ENCODE peak calls at places on chromosomes 3 and 15, in four cellular contexts. B is K562, T is HCT116, E is WTC11. G is an unnamed sample.

GRCh38 chr3:34200576-34200975 is 402.1 kb downstream of the PDCD6IP start:
- DNase-seq in T (no peak), B (no peak), E (no peak), G (peak)

GRCh38 chr3:156307704-156308103 is 187.3 kb downstream of the KCNAB1 start:
- DNase-seq in B (no peak), E (no peak), T (no peak), G (no peak)

GRCh38 chr15:99568548-99569352 is 3.0 kb downstream of the MEF2A start:
- DNase-seq in E (no peak), B (no peak), T (no peak), G (no peak)

GRCh38 chr15:77817434-77817833 is 184.7 kb upstream of the LINGO1 start:
- DNase-seq in T (no peak), B (no peak), E (no peak), G (no peak)

GRCh38 chr15:49979705-49980382 is 139.2 kb downstream of the ATP8B4 start:
- DNase-seq in T (no peak), B (no peak), E (no peak), G (no peak)

GRCh38 chr3:161026612-161027217 is 78.4 kb downstream of the B3GALNT1 start:
- DNase-seq in T (no peak), E (no peak), B (no peak), G (no peak)

GRCh38 chr3:2771193-2771592 is 339.0 kb downstream of the IL5RA start:
- DNase-seq in E (no peak), T (no peak), B (no peak), G (peak)

GRCh38 chr3:108757404-108757982 is at the start of gene RETNLB:
- DNase-seq in E (no peak), B (no peak), T (no peak), G (no peak)

GRCh38 chr3:194271459-194272035 is 79.6 kb downstream of the CPN2 start:
- DNase-seq in B (no peak), T (no peak), E (peak), G (no peak)

GRCh38 chr15:80464952-80465645 is 60.9 kb downstream of the ARNT2 start:
- DNase-seq in B (no peak), T (no peak), E (no peak), G (no peak)

GRCh38 chr15:70306582-70306981 is 208.9 kb upstream of the TLE3 start:
- DNase-seq in B (no peak), T (no peak), E (no peak), G (no peak)

GRCh38 chr15:81331600-81331999 is 7.7 kb upstream of the STARD5 start:
- DNase-seq in B (peak), T (no peak), E (no peak), G (no peak)

GRCh38 chr3:61632568-61633175 is 71.3 kb downstream of the PTPRG start:
- DNase-seq in T (no peak), B (no peak), E (no peak), G (no peak)

GRCh38 chr3:159928071-159928491 is 60.6 kb upstream of the IL12A start:
- DNase-seq in E (no peak), B (no peak), T (no peak), G (no peak)

GRCh38 chr3:106176734-106177133 is 307.9 kb upstream of the CBLB start:
- DNase-seq in B (no peak), T (no peak), E (no peak), G (peak)

GRCh38 chr3:56222866-56223265 is 245.4 kb downstream of the ERC2 start:
- DNase-seq in B (no peak), E (no peak), T (no peak), G (no peak)

GRCh38 chr15:57890351-57890750 is 175.2 kb downstream of the ALDH1A2 start:
- DNase-seq in E (no peak), B (no peak), T (no peak), G (no peak)

GRCh38 chr15:47027322-47027946 is 689.9 kb upstream of the SEMA6D start:
- DNase-seq in B (no peak), E (no peak), T (no peak), G (no peak)

GRCh38 chr3:178353292-178353814 is 182.9 kb upstream of the KCNMB2 start:
- DNase-seq in E (no peak), B (no peak), T (no peak), G (no peak)

GRCh38 chr15:26772588-26773484 is at the start of gene GABRB3:
- DNase-seq in E (peak), T (no peak), B (no peak), G (no peak)

GRCh38 chr15:53978248-53978906 is at the start of gene UNC13C:
- DNase-seq in E (peak), T (no peak), B (no peak), G (no peak)

GRCh38 chr3:69997486-69998307 is 1.8 kb upstream of the SAMMSON start:
- DNase-seq in B (no peak), T (no peak), E (no peak), G (no peak)

GRCh38 chr15:88986949-88987589 is 73.9 kb upstream of the MFGE8 start:
- DNase-seq in B (peak), E (peak), T (no peak), G (no peak)

GRCh38 chr3:194745427-194746184 is 59.9 kb downstream of the FAM43A start:
- DNase-seq in E (no peak), T (no peak), B (no peak), G (no peak)

GRCh38 chr3:14678015-14678503 is 3.1 kb downstream of the C3orf20 start:
- DNase-seq in T (no peak), E (no peak), B (no peak), G (no peak)

GRCh38 chr3:87145553-87145952 is 81.6 kb upstream of the CHMP2B start:
- DNase-seq in T (peak), E (peak), B (no peak), G (no peak)

GRCh38 chr3:99199021-99199420 is 297.5 kb upstream of the DCBLD2 start:
- DNase-seq in E (no peak), T (no peak), B (no peak), G (no peak)

GRCh38 chr15:31304074-31304648 is 22.5 kb upstream of the KLF13 start:
- DNase-seq in B (no peak), E (no peak), T (no peak), G (no peak)

GRCh38 chr3:126124148-126124868 is 40.4 kb upstream of the SLC41A3 start:
- DNase-seq in T (no peak), E (peak), B (no peak), G (no peak)

GRCh38 chr3:178960918-178961317 is 110.7 kb downstream of the ZMAT3 start:
- DNase-seq in B (no peak), E (no peak), T (no peak), G (no peak)

GRCh38 chr3:30667250-30667585 is 60.8 kb downstream of the TGFBR2 start:
- DNase-seq in T (no peak), E (no peak), B (no peak), G (no peak)

GRCh38 chr3:176037636-176038035 is 1159.6 kb downstream of the TBL1XR1 start:
- DNase-seq in B (no peak), T (no peak), E (no peak), G (no peak)

GRCh38 chr3:180548050-180548449 is 53.9 kb upstream of the TTC14 start:
- DNase-seq in T (no peak), B (no peak), E (no peak), G (no peak)

GRCh38 chr15:76678766-76679165 is 226.4 kb downstream of the SCAPER start:
- DNase-seq in T (no peak), B (no peak), E (no peak), G (no peak)

GRCh38 chr15:90907051-90907660 is 4.1 kb downstream of the MAN2A2 start:
- DNase-seq in E (no peak), T (no peak), B (no peak), G (no peak)

GRCh38 chr3:10632741-10633140 is 127.4 kb upstream of the ATP2B2 start:
- DNase-seq in T (no peak), B (no peak), E (no peak), G (no peak)

GRCh38 chr3:27200721-27201434 is 168.3 kb downstream of the NEK10 start:
- DNase-seq in B (no peak), T (no peak), E (no peak), G (no peak)

GRCh38 chr3:94433811-94434210 is 370.9 kb downstream of the NSUN3 start:
- DNase-seq in B (no peak), T (no peak), E (no peak), G (no peak)

GRCh38 chr3:118813472-118813871 is 221.2 kb downstream of the IGSF11 start:
- DNase-seq in B (no peak), E (no peak), T (no peak), G (peak)
- TF ChIP-seq ATF3 in B (no peak), E (no peak), T (no peak), G (no peak)

DNA sequence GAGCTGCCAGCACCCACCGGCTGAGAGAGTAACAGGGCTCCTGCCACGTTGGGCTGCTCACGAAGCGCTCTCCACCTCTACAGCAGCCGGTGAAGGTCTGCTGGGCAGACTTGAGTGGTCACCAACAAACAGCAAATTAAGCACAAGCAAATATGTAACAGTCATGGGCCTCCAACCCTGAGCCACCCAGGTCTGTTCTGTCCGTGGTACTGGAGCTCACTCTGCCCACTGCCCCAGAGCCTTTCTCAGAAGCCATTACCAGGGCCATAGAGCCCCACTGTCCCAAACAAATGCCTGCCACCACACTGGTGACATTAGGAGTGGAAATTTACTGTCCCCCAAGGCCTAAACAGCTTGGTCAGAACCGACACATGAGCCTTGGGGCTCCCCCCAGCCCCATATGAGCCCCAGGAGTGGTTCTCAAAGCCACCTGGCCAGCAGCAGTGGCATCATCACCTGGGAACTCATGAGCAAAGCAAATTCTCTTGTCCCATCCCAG is 56.6 kb downstream of the LRIG1 start:
- DNase-seq in T (no peak), B (no peak), E (no peak), G (no peak)
- TF ChIP-seq ATF3 in T (no peak), B (no peak), E (no peak), G (no peak)

DNA sequence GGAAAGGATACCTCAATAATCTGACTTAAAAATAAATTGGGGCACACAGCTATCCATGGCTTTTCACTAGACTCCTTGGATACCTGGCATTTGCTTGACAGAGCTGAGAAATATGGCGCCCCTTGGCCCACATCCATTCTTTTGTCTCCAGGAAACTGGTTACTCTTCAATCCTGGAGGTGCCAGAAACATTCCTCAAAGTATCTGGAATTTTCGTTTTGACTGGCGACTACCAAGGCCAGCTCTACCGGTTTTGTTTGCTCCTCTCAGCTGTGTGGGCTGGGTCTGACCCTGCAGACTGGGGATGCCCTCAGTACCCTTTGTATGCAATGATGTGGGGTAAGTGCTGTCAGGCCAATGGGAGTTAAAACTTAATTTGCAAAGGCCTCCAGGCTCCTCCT is 27.0 kb downstream of the KATNBL1 start:
- DNase-seq in T (no peak), B (no peak), E (peak), G (no peak)
- TF ChIP-seq ATF3 in T (no peak), B (no peak), E (no peak), G (no peak)

GRCh38 chr3:134650431-134651346 is at the start of gene KY:
- DNase-seq in T (no peak), B (no peak), E (peak), G (no peak)
- TF ChIP-seq ATF3 in T (no peak), B (no peak), E (no peak), G (no peak)

GRCh38 chr3:122785231-122785630 is 8.4 kb downstream of the HSPBAP1 start:
- DNase-seq in E (no peak), B (no peak), T (no peak), G (no peak)

GRCh38 chr3:122784436-122784835 is 9.2 kb downstream of the HSPBAP1 start:
- DNase-seq in B (no peak), T (no peak), E (no peak), G (no peak)

GRCh38 chr3:122782804-122783203 is 10.8 kb downstream of the HSPBAP1 start:
- DNase-seq in T (no peak), E (no peak), B (no peak), G (no peak)

GRCh38 chr3:122787872-122788271 is 5.8 kb downstream of the HSPBAP1 start:
- DNase-seq in E (no peak), T (no peak), B (no peak), G (no peak)

GRCh38 chr3:122786067-122786466 is 7.6 kb downstream of the HSPBAP1 start:
- DNase-seq in E (no peak), T (no peak), B (no peak), G (no peak)
- TF ChIP-seq ATF3 in E (no peak), T (no peak), B (no peak), G (no peak)

GRCh38 chr15:51866161-51866560 is 36.7 kb downstream of the TMOD3 start:
- DNase-seq in B (no peak), T (no peak), E (no peak), G (no peak)

GRCh38 chr15:51864408-51865056 is 35.1 kb downstream of the TMOD3 start:
- DNase-seq in T (peak), E (no peak), B (no peak), G (no peak)

GRCh38 chr15:51865291-51865690 is 35.8 kb downstream of the TMOD3 start:
- DNase-seq in E (no peak), T (no peak), B (no peak), G (no peak)

GRCh38 chr15:51863131-51863530 is 33.7 kb downstream of the TMOD3 start:
- DNase-seq in T (no peak), B (no peak), E (no peak), G (no peak)

DNA sequence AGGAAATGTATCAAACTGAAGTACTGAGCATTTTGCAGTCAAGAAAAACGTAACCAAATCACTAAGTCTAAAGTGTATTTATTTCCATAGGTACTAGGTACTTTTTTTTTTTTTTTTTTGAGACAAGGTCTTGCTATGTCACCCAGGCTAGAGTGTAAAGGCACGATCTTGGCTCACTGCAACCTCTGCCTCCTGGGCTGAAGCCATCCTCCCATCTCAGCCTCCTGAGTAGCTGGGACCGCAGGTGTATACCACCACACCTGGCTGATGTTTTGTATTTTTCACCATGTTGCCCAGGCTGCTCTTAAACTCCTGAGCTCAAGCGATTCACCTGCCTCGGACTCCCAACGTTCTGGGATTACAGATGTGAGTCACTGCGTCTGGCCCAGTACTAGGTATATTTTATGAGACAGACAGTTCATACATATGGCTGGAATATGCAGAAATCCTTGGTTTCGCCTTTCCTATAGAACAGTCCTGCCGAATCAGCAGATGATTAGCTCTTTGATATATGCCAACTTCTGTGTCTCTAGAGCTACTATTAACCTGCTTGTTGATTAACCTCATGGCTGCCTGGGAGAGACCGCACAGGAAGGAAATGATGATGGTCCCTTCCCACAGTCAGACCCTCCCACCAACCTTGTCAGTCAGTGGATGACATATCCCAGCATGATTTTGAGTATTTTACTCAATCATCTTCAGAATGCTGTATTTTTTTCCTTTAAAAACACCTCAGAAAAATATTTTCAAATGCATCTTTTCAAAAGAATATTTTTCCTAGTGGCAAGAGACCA is 32.3 kb downstream of the TMOD3 start:
- DNase-seq in B (no peak), T (no peak), E (no peak), G (no peak)
- TF ChIP-seq ATF3 in B (no peak), T (no peak), E (no peak), G (no peak)

GRCh38 chr15:65328506-65329297 is 24.2 kb downstream of the RNU5B-1 start:
- DNase-seq in B (no peak), T (no peak), E (no peak), G (no peak)
- TF ChIP-seq ATF3 in B (no peak), T (no peak), E (no peak), G (no peak)

GRCh38 chr15:45795487-45796069 is 160.7 kb downstream of the SQOR start:
- DNase-seq in T (peak), E (peak), B (no peak), G (no peak)
- TF ChIP-seq ATF3 in T (no peak), E (no peak), B (no peak), G (no peak)

DNA sequence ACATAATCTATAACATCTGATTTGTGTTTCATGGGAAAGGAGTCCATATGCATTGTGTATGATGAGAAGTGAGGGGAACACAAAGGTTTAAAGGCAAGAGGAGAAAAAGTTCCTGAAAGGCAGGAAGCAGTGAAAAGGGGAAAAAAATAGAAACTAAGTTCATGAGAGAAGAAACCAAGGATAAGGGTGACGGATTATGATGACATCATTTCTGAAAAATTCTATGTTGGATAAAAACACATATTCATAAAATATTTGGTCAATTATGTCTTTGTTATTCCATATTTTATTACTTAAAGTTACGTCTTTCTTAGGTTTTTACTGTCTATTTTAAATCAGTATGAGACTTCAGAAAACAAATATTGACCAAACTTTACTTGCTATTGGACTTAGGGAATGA is 48.6 kb upstream of the CP start:
- DNase-seq in E (no peak), B (no peak), T (no peak), G (no peak)
- TF ChIP-seq ATF3 in E (no peak), B (no peak), T (no peak), G (no peak)

GRCh38 chr3:171972965-171973364 is 66.4 kb upstream of the FNDC3B start:
- DNase-seq in T (no peak), B (no peak), E (no peak), G (no peak)

GRCh38 chr3:171977860-171978259 is 61.5 kb upstream of the FNDC3B start:
- DNase-seq in B (no peak), T (no peak), E (no peak), G (no peak)

GRCh38 chr3:171976526-171976925 is 62.9 kb upstream of the FNDC3B start:
- DNase-seq in T (no peak), E (no peak), B (no peak), G (no peak)

GRCh38 chr3:171977426-171977825 is 62.0 kb upstream of the FNDC3B start:
- DNase-seq in T (no peak), E (no peak), B (no peak), G (no peak)

DNA sequence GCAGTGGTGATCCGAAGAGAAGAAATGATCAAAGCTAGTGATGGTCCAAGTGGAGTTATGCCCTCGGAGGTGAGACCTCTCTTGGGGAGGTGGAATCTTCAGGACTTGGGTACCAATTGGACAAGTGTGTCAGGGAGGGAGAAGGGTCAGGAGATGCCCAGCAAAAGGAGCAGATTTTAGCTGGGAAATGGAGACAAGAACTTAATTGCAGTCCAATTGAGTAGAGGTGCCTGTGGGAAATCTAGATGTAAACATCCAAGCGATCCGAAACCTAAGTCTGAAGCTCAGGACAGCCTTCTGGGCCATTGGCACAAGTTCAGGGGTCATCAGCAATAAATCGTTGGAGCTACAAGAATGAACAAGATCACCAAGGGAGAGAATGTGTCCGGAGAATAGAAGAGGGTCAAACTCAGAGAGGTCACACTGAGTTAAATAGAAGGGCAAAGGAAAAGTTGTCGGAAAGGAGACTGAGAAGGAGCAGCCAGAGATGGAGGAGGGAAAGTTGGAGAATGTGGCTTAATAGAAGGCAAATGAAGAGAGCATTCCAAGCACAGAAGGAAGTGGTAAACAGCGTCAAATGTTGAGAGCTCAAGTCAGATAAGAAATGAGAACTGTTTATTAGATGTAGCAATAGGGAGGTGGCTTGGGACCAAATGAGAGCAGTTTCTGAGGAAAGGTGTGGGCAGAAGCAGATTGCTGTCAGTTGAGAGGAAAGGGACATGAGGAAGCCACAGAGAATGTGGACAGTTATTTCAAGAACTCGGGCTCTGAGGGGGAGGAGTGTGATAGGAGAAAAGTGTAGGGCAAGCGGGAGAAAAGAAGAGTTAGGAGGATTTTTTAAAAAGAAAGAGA is 64.2 kb upstream of the FNDC3B start:
- DNase-seq in E (no peak), B (no peak), T (no peak), G (no peak)
- TF ChIP-seq ATF3 in E (no peak), B (no peak), T (no peak), G (no peak)